ENCODE peak calls at places on chromosomes 2 and 18, in six cellular contexts. Y is Panc1, J is esophagus squamous epithelium, K is uterus, G is body of pancreas, A is MM.1S. N is an unnamed sample.

GRCh38 chr2:207482630-207483029 is 47.1 kb upstream of the CREB1 start:
- DNase-seq in Y (no peak), J (no peak), K (no peak), G (no peak), A (no peak), N (peak; percentile 36)

GRCh38 chr2:54482725-54483124 is 26.6 kb downstream of the SPTBN1 start:
- DNase-seq in Y (no peak), J (no peak), K (no peak), G (no peak), A (no peak), N (peak; percentile 29)

GRCh38 chr2:907706-908105 is 42.9 kb upstream of the SNTG2 start:
- DNase-seq in Y (no peak), J (no peak), K (no peak), G (no peak), A (no peak), N (no peak)

GRCh38 chr2:32884346-32884745 is 62.4 kb upstream of the LTBP1 start:
- DNase-seq in Y (no peak), J (no peak), K (no peak), G (no peak), A (no peak), N (no peak)

GRCh38 chr2:170812716-170813585 is 3.7 kb upstream of the GAD1 start:
- DNase-seq in Y (no peak), J (no peak), K (no peak), G (peak; percentile 57), A (peak; percentile 73), N (peak; percentile 55)

GRCh38 chr2:10220516-10221391 is 82.0 kb upstream of the HPCAL1 start:
- DNase-seq in Y (no peak), J (no peak), K (no peak), G (no peak), A (no peak), N (peak; percentile 59)

GRCh38 chr2:209389124-209389523 is 34.7 kb upstream of the MAP2 start:
- DNase-seq in Y (no peak), J (no peak), K (no peak), G (no peak), A (no peak), N (no peak)

GRCh38 chr2:3377279-3377611 is 373 bp downstream of the EIPR1 start:
- DNase-seq in Y (no peak), J (no peak), K (no peak), G (no peak), A (peak; percentile 11), N (no peak)

GRCh38 chr18:6056171-6056932 is 161.0 kb upstream of the TMEM200C start:
- DNase-seq in Y (peak; percentile 0), J (no peak), K (no peak), G (no peak), A (no peak), N (peak; percentile 6)

GRCh38 chr2:24261441-24261840 is 86.6 kb downstream of the FAM228A start:
- DNase-seq in Y (no peak), J (no peak), K (no peak), G (no peak), A (no peak), N (no peak)

GRCh38 chr2:206435738-206436137 is 7.6 kb upstream of the ADAM23 start:
- DNase-seq in Y (no peak), J (no peak), K (no peak), G (no peak), A (no peak), N (no peak)

GRCh38 chr2:121237980-121238665 is 46.9 kb downstream of the TFCP2L1 start:
- DNase-seq in Y (no peak), J (no peak), K (no peak), G (no peak), A (no peak), N (no peak)

GRCh38 chr2:71781695-71782228 is 328.4 kb downstream of the DYSF start:
- DNase-seq in Y (no peak), J (no peak), K (no peak), G (no peak), A (no peak), N (no peak)

GRCh38 chr2:16773080-16773713 is 107.6 kb upstream of the CYRIA start:
- DNase-seq in Y (peak; percentile 15), J (no peak), K (no peak), G (no peak), A (peak; percentile 64), N (peak; percentile 2)

GRCh38 chr2:151757861-151758260 is 23.6 kb upstream of the NEB start:
- DNase-seq in Y (no peak), J (no peak), K (no peak), G (peak; percentile 29), A (no peak), N (no peak)

GRCh38 chr2:113136828-113137775 is 9.7 kb downstream of the IL1RN start:
- DNase-seq in Y (no peak), J (no peak), K (no peak), G (peak; percentile 45), A (peak; percentile 54), N (peak; percentile 8)

GRCh38 chr2:221095381-221095780 is 476.7 kb downstream of the EPHA4 start:
- DNase-seq in Y (no peak), J (no peak), K (no peak), G (no peak), A (no peak), N (no peak)

GRCh38 chr2:18378020-18378653 is 182.3 kb downstream of the RDH14 start:
- DNase-seq in Y (no peak), J (no peak), K (no peak), G (peak; percentile 38), A (peak; percentile 43), N (no peak)

GRCh38 chr2:45614871-45615270 is 3.8 kb upstream of the SRBD1 start:
- DNase-seq in Y (no peak), J (no peak), K (no peak), G (no peak), A (no peak), N (no peak)

GRCh38 chr2:132668986-132669853 is 785 bp downstream of the LYPD1 start:
- DNase-seq in Y (no peak), J (no peak), K (no peak), G (peak; percentile 20), A (no peak), N (no peak)

GRCh38 chr2:127951031-127951430 is 65.3 kb upstream of the AMMECR1L start:
- DNase-seq in Y (no peak), J (no peak), K (no peak), G (no peak), A (no peak), N (no peak)

GRCh38 chr18:79912409-79912991 is 39.0 kb downstream of the SLC66A2 start:
- DNase-seq in Y (no peak), J (no peak), K (peak; percentile 11), G (no peak), A (no peak), N (no peak)

DNA sequence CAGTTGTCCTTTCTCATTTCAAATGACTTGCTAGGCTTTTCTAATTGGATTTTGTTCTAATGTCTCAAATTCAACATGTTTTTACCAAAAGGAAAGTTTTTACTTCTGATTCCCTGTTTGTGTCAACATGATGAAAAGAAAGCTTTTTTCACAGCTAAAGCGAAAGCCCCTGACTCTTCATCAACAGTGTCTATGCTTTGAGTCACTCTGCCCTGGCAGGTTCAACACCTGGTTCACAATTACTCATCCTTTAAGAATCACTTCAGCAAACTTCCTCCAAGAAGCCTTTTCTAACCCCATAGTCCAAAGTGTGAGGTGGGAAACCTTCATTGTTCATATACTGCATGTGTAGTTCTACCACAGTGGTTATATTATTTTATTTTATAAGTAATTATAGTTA is 7.6 kb upstream of the DSG2 start:
- DNase-seq in Y (no peak), J (no peak), K (no peak), G (no peak), A (no peak), N (no peak)
- H3K9me3 ChIP-seq in Y (no peaks in the 10 kb centered on the region), J (no peaks in the 10 kb centered on the region), K (no peaks in the 10 kb centered on the region), G (no peaks in the 10 kb centered on the region), A (no peaks in the 10 kb centered on the region), N (peaks cover 10% of the 10 kb centered on the region)

DNA sequence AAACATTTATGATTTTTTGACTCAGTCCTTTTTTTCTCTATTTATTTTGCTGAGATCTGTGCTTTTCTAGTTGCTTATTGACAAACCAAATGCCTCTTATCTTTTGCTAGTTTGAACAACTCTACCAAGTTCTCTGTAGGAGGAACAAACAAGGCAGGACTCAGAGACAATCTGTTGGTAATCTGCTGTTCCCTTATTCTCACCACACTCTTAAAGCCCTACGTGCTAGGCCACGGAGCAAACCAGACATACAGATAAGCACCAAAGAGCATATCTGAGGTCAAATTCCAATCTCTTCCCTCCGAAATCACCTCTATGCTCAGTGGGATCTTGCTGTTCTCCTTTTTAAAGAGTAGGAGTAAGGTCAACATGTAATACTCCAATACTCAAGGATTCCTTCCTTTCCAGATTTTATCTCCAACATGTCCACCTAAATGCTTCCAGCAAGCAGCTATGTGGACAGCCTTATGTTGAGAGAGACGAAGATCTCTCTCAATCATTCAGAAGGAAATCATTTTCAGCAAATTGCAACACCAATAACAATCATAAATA is 18.4 kb downstream of the FN1 start:
- DNase-seq in Y (no peak), J (no peak), K (no peak), G (no peak), A (no peak), N (no peak)
- H3K27ac ChIP-seq in Y (no peak overlapping the region), J (no peak overlapping the region), K (no peak overlapping the region), G (no peak overlapping the region), A (no peak overlapping the region), N (peak overlapping the region; percentile 11)

GRCh38 chr18:59777636-59778035 is 80.4 kb upstream of the CCBE1 start:
- DNase-seq in Y (no peak), J (no peak), K (no peak), G (no peak), A (no peak), N (no peak)
- TF ChIP-seq CTCF in Y (no peak), J (no peak), K (no peak), G (no peak), A (no peak), N (no peak)

GRCh38 chr2:174171686-174172445 is 76.5 kb downstream of the OLA1 start:
- DNase-seq in Y (no peak), J (no peak), K (no peak), G (no peak), A (no peak), N (no peak)
- H3K9me3 ChIP-seq in Y (peaks cover 19% of the 10 kb centered on the region), J (peaks cover 28% of the 10 kb centered on the region), K (no peaks in the 10 kb centered on the region), G (no peaks in the 10 kb centered on the region), A (no peaks in the 10 kb centered on the region), N (peaks cover 22% of the 10 kb centered on the region)

DNA sequence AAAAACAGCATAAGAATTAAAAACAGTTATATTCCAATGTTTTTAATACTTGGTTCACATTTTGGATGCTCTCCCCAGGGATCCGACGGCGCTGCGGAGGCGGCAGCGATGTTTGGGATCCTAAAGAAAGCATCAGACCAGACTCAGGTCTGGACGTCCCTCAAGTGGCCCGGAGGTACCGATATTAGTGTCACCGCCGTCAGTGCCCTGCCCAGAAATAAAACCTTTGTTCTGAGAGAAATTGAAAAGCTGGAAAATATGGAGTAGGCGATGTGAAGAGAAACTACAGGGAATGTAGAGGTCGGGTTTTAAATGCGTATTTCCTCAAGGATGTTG is 645 bp upstream of the TBC1D8 start:
- DNase-seq in Y (no peak), J (no peak), K (no peak), G (no peak), A (no peak), N (no peak)
- H3K27ac ChIP-seq in Y (peak overlapping the region; percentile 98), J (peak overlapping the region; percentile 88), K (peak overlapping the region; percentile 88), G (peak overlapping the region; percentile 86), A (no peak overlapping the region), N (peak overlapping the region; percentile 11)